ENCODE peak calls at places on chromosomes 4 and X, in eight cellular contexts. One of them, this sample, is unnamed.

GRCh38 chr4:955931-956381 is 17.4 kb downstream of the DGKQ start:
- DNase-seq in kidney epithelial cell: no peak
- DNase-seq in tibial nerve: no peak
- DNase-seq in RWPE2: peak; percentile 52
- DNase-seq in body of pancreas: no peak
- DNase-seq in CD8-positive, alpha-beta T cell: no peak
- DNase-seq in CD4-positive, alpha-beta T cell: no peak
- DNase-seq in AG10803: no peak
- DNase-seq in this sample: no peak

GRCh38 chr4:114613579-114613978 is 15.0 kb downstream of the UGT8 start:
- DNase-seq in tibial nerve: no peak
- DNase-seq in RWPE2: no peak
- DNase-seq in CD4-positive, alpha-beta T cell: no peak
- DNase-seq in CD8-positive, alpha-beta T cell: no peak
- DNase-seq in AG10803: no peak
- DNase-seq in kidney epithelial cell: no peak
- DNase-seq in body of pancreas: no peak
- DNase-seq in this sample: no peak

GRCh38 chr4:162791321-162791720 is 375.4 kb downstream of the NAF1 start:
- DNase-seq in RWPE2: no peak
- DNase-seq in AG10803: peak; percentile 31
- DNase-seq in CD4-positive, alpha-beta T cell: no peak
- DNase-seq in tibial nerve: no peak
- DNase-seq in body of pancreas: no peak
- DNase-seq in kidney epithelial cell: no peak
- DNase-seq in CD8-positive, alpha-beta T cell: no peak
- DNase-seq in this sample: no peak

GRCh38 chr4:27666943-27667342 is 806.3 kb downstream of the STIM2 start:
- DNase-seq in CD4-positive, alpha-beta T cell: no peak
- DNase-seq in RWPE2: no peak
- DNase-seq in AG10803: no peak
- DNase-seq in CD8-positive, alpha-beta T cell: no peak
- DNase-seq in body of pancreas: no peak
- DNase-seq in tibial nerve: no peak
- DNase-seq in kidney epithelial cell: no peak
- DNase-seq in this sample: no peak

GRCh38 chrX:155888139-155888538 is 7.0 kb downstream of the VAMP7 start:
- DNase-seq in RWPE2: no peak
- DNase-seq in body of pancreas: no peak
- DNase-seq in CD8-positive, alpha-beta T cell: no peak
- DNase-seq in tibial nerve: no peak
- DNase-seq in AG10803: peak; percentile 83
- DNase-seq in kidney epithelial cell: peak; percentile 65
- DNase-seq in CD4-positive, alpha-beta T cell: no peak
- DNase-seq in this sample: no peak

GRCh38 chrX:129529685-129530281 is 6.5 kb upstream of the SMARCA1 start:
- DNase-seq in RWPE2: no peak
- DNase-seq in CD8-positive, alpha-beta T cell: no peak
- DNase-seq in AG10803: peak; percentile 11
- DNase-seq in tibial nerve: no peak
- DNase-seq in kidney epithelial cell: no peak
- DNase-seq in CD4-positive, alpha-beta T cell: no peak
- DNase-seq in body of pancreas: no peak
- DNase-seq in this sample: no peak

GRCh38 chr4:10032625-10033024 is 11.3 kb upstream of the SLC2A9 start:
- DNase-seq in RWPE2: no peak
- DNase-seq in CD4-positive, alpha-beta T cell: no peak
- DNase-seq in tibial nerve: no peak
- DNase-seq in body of pancreas: peak; percentile 60
- DNase-seq in kidney epithelial cell: no peak
- DNase-seq in CD8-positive, alpha-beta T cell: no peak
- DNase-seq in AG10803: peak; percentile 80
- DNase-seq in this sample: no peak

GRCh38 chrX:97326456-97326855 is 442.7 kb downstream of the RPA4 start:
- DNase-seq in CD4-positive, alpha-beta T cell: no peak
- DNase-seq in kidney epithelial cell: no peak
- DNase-seq in body of pancreas: no peak
- DNase-seq in AG10803: no peak
- DNase-seq in RWPE2: no peak
- DNase-seq in CD8-positive, alpha-beta T cell: no peak
- DNase-seq in tibial nerve: no peak
- DNase-seq in this sample: no peak

GRCh38 chr4:130849985-130850632 is 1754.2 kb downstream of the C4orf33 start:
- DNase-seq in body of pancreas: peak; percentile 91
- DNase-seq in AG10803: no peak
- DNase-seq in kidney epithelial cell: no peak
- DNase-seq in CD4-positive, alpha-beta T cell: no peak
- DNase-seq in tibial nerve: no peak
- DNase-seq in RWPE2: no peak
- DNase-seq in CD8-positive, alpha-beta T cell: no peak
- DNase-seq in this sample: no peak

GRCh38 chr4:71553605-71554004 is 214.8 kb downstream of the SLC4A4 start:
- DNase-seq in CD8-positive, alpha-beta T cell: no peak
- DNase-seq in AG10803: peak; percentile 71
- DNase-seq in RWPE2: no peak
- DNase-seq in tibial nerve: no peak
- DNase-seq in body of pancreas: no peak
- DNase-seq in CD4-positive, alpha-beta T cell: no peak
- DNase-seq in kidney epithelial cell: no peak
- DNase-seq in this sample: no peak

GRCh38 chr4:48910511-48910910 is 3.9 kb upstream of the OCIAD2 start:
- DNase-seq in kidney epithelial cell: no peak
- DNase-seq in tibial nerve: no peak
- DNase-seq in CD8-positive, alpha-beta T cell: no peak
- DNase-seq in CD4-positive, alpha-beta T cell: no peak
- DNase-seq in AG10803: peak; percentile 16
- DNase-seq in body of pancreas: no peak
- DNase-seq in RWPE2: no peak
- DNase-seq in this sample: no peak

GRCh38 chr4:110510955-110511544 is 35.1 kb downstream of the ENPEP start:
- DNase-seq in CD4-positive, alpha-beta T cell: no peak
- DNase-seq in CD8-positive, alpha-beta T cell: no peak
- DNase-seq in tibial nerve: no peak
- DNase-seq in AG10803: peak; percentile 63
- DNase-seq in body of pancreas: no peak
- DNase-seq in RWPE2: no peak
- DNase-seq in kidney epithelial cell: no peak
- DNase-seq in this sample: no peak

GRCh38 chrX:40068048-40068447 is 29.7 kb downstream of the BCOR start:
- DNase-seq in kidney epithelial cell: no peak
- DNase-seq in CD8-positive, alpha-beta T cell: no peak
- DNase-seq in tibial nerve: no peak
- DNase-seq in AG10803: peak; percentile 20
- DNase-seq in CD4-positive, alpha-beta T cell: no peak
- DNase-seq in body of pancreas: no peak
- DNase-seq in RWPE2: no peak
- DNase-seq in this sample: no peak

GRCh38 chr4:77538144-77538543 is 67.5 kb upstream of the CXCL13 start:
- DNase-seq in kidney epithelial cell: peak; percentile 80
- DNase-seq in AG10803: peak; percentile 18
- DNase-seq in CD8-positive, alpha-beta T cell: no peak
- DNase-seq in tibial nerve: no peak
- DNase-seq in CD4-positive, alpha-beta T cell: no peak
- DNase-seq in body of pancreas: peak; percentile 11
- DNase-seq in RWPE2: no peak
- DNase-seq in this sample: no peak

GRCh38 chr4:98319021-98319420 is 57.8 kb downstream of the RAP1GDS1 start:
- DNase-seq in CD8-positive, alpha-beta T cell: no peak
- DNase-seq in CD4-positive, alpha-beta T cell: no peak
- DNase-seq in tibial nerve: no peak
- DNase-seq in kidney epithelial cell: no peak
- DNase-seq in AG10803: no peak
- DNase-seq in RWPE2: no peak
- DNase-seq in body of pancreas: no peak
- DNase-seq in this sample: no peak

GRCh38 chr4:27836505-27836904 is 975.9 kb downstream of the STIM2 start:
- DNase-seq in RWPE2: no peak
- DNase-seq in AG10803: no peak
- DNase-seq in tibial nerve: no peak
- DNase-seq in CD4-positive, alpha-beta T cell: no peak
- DNase-seq in body of pancreas: no peak
- DNase-seq in CD8-positive, alpha-beta T cell: no peak
- DNase-seq in kidney epithelial cell: no peak
- DNase-seq in this sample: no peak

GRCh38 chr4:7073526-7074390 is 5.9 kb upstream of the GRPEL1 start:
- DNase-seq in tibial nerve: no peak
- DNase-seq in RWPE2: no peak
- DNase-seq in CD8-positive, alpha-beta T cell: no peak
- DNase-seq in body of pancreas: no peak
- DNase-seq in kidney epithelial cell: no peak
- DNase-seq in CD4-positive, alpha-beta T cell: no peak
- DNase-seq in AG10803: peak; percentile 35
- DNase-seq in this sample: peak; percentile 33

GRCh38 chr4:152045397-152045780 is 284.6 kb upstream of the GATB start:
- DNase-seq in kidney epithelial cell: no peak
- DNase-seq in CD8-positive, alpha-beta T cell: no peak
- DNase-seq in tibial nerve: no peak
- DNase-seq in body of pancreas: no peak
- DNase-seq in CD4-positive, alpha-beta T cell: no peak
- DNase-seq in AG10803: no peak
- DNase-seq in RWPE2: no peak
- DNase-seq in this sample: no peak

GRCh38 chrX:51837926-51838325 is 55.5 kb upstream of the MAGED1 start:
- DNase-seq in CD4-positive, alpha-beta T cell: no peak
- DNase-seq in RWPE2: no peak
- DNase-seq in kidney epithelial cell: no peak
- DNase-seq in body of pancreas: peak; percentile 32
- DNase-seq in CD8-positive, alpha-beta T cell: no peak
- DNase-seq in AG10803: peak; percentile 60
- DNase-seq in tibial nerve: peak; percentile 52
- DNase-seq in this sample: no peak

GRCh38 chrX:118644378-118644777 is 83.0 kb upstream of the IL13RA1 start:
- DNase-seq in AG10803: peak; percentile 55
- DNase-seq in CD4-positive, alpha-beta T cell: no peak
- DNase-seq in CD8-positive, alpha-beta T cell: no peak
- DNase-seq in kidney epithelial cell: peak; percentile 7
- DNase-seq in tibial nerve: no peak
- DNase-seq in RWPE2: no peak
- DNase-seq in body of pancreas: peak; percentile 26
- DNase-seq in this sample: no peak
- TF ChIP-seq CTCF in AG10803: peak; percentile 57
- TF ChIP-seq CTCF in CD4-positive, alpha-beta T cell: no peak
- TF ChIP-seq CTCF in CD8-positive, alpha-beta T cell: no peak
- TF ChIP-seq CTCF in kidney epithelial cell: peak; percentile 30
- TF ChIP-seq CTCF in tibial nerve: peak; percentile 28
- TF ChIP-seq CTCF in RWPE2: peak; percentile 60
- TF ChIP-seq CTCF in body of pancreas: peak; percentile 29
- TF ChIP-seq CTCF in this sample: peak; percentile 58

GRCh38 chr4:166594326-166594946 is 639.9 kb downstream of the SPOCK3 start:
- DNase-seq in tibial nerve: no peak
- DNase-seq in body of pancreas: peak; percentile 63
- DNase-seq in kidney epithelial cell: peak; percentile 10
- DNase-seq in AG10803: peak; percentile 2
- DNase-seq in CD8-positive, alpha-beta T cell: no peak
- DNase-seq in RWPE2: no peak
- DNase-seq in CD4-positive, alpha-beta T cell: no peak
- DNase-seq in this sample: peak; percentile 23
- TF ChIP-seq CTCF in tibial nerve: no peak
- TF ChIP-seq CTCF in body of pancreas: peak; percentile 31
- TF ChIP-seq CTCF in kidney epithelial cell: peak; percentile 86
- TF ChIP-seq CTCF in AG10803: peak; percentile 38
- TF ChIP-seq CTCF in CD8-positive, alpha-beta T cell: no peak
- TF ChIP-seq CTCF in RWPE2: peak; percentile 83
- TF ChIP-seq CTCF in CD4-positive, alpha-beta T cell: no peak
- TF ChIP-seq CTCF in this sample: peak; percentile 74

GRCh38 chrX:75158054-75158453 is 2.0 kb upstream of the ABCB7 start:
- DNase-seq in CD8-positive, alpha-beta T cell: no peak
- DNase-seq in tibial nerve: no peak
- DNase-seq in RWPE2: no peak
- DNase-seq in body of pancreas: no peak
- DNase-seq in AG10803: no peak
- DNase-seq in CD4-positive, alpha-beta T cell: no peak
- DNase-seq in kidney epithelial cell: no peak
- DNase-seq in this sample: no peak

GRCh38 chrX:75154871-75155270 is 1.2 kb downstream of the ABCB7 start:
- DNase-seq in CD4-positive, alpha-beta T cell: no peak
- DNase-seq in AG10803: no peak
- DNase-seq in CD8-positive, alpha-beta T cell: no peak
- DNase-seq in tibial nerve: no peak
- DNase-seq in body of pancreas: no peak
- DNase-seq in kidney epithelial cell: no peak
- DNase-seq in RWPE2: no peak
- DNase-seq in this sample: no peak

GRCh38 chrX:75156537-75156945 is 458 bp upstream of the ABCB7 start:
- DNase-seq in CD4-positive, alpha-beta T cell: no peak
- DNase-seq in RWPE2: no peak
- DNase-seq in CD8-positive, alpha-beta T cell: no peak
- DNase-seq in body of pancreas: no peak
- DNase-seq in kidney epithelial cell: no peak
- DNase-seq in tibial nerve: no peak
- DNase-seq in AG10803: peak; percentile 50
- DNase-seq in this sample: no peak

GRCh38 chrX:75155454-75155829 is 641 bp downstream of the ABCB7 start:
- DNase-seq in body of pancreas: no peak
- DNase-seq in CD8-positive, alpha-beta T cell: no peak
- DNase-seq in kidney epithelial cell: no peak
- DNase-seq in AG10803: peak; percentile 4
- DNase-seq in RWPE2: no peak
- DNase-seq in tibial nerve: no peak
- DNase-seq in CD4-positive, alpha-beta T cell: no peak
- DNase-seq in this sample: no peak

DNA sequence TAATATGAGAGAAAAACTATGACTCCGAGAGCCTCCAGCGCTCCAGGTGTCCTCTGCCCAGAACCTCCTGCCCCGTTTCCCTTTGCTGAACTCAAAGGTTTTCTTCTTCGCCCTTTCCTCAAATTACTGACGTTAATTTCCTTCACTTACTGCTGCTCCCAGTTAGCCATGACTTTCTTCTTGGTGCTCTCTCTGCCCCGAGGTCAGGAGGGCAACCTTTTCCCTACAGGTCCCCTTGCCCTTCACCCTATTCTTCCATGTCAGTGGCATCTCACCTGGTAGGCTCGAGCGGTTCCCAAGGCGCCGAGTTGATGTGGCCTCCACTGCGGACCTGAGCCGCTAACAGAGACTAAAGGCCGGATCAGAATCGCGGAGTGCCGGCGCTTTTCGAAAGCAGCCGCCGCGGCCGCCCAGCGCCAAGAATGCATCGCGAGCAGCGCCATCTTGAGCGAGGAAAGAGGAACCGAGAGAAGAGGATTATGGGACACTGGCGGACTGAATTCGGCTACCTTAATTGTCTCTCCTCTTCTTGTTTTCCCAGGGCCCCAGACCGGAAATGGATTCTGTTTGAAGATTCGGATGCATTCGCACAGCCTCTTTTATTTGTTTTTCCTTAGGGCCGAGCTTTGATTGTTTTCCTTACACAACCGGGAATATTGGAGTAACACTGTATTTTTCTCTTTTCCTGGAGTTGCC is at the start of gene ABCB7:
- DNase-seq in kidney epithelial cell: peak; percentile 28
- DNase-seq in tibial nerve: peak; percentile 13
- DNase-seq in CD4-positive, alpha-beta T cell: peak; percentile 58
- DNase-seq in AG10803: peak; percentile 75
- DNase-seq in body of pancreas: peak; percentile 69
- DNase-seq in RWPE2: no peak
- DNase-seq in CD8-positive, alpha-beta T cell: peak; percentile 57
- DNase-seq in this sample: peak; percentile 42
- TF ChIP-seq CTCF in kidney epithelial cell: peak; percentile 12
- TF ChIP-seq CTCF in tibial nerve: peak; percentile 10
- TF ChIP-seq CTCF in CD4-positive, alpha-beta T cell: no peak
- TF ChIP-seq CTCF in AG10803: peak; percentile 33
- TF ChIP-seq CTCF in body of pancreas: no peak
- TF ChIP-seq CTCF in RWPE2: no peak
- TF ChIP-seq CTCF in CD8-positive, alpha-beta T cell: no peak
- TF ChIP-seq CTCF in this sample: no peak

GRCh38 chr4:72966652-72967051 is 102.9 kb downstream of the COX18 start:
- DNase-seq in RWPE2: no peak
- DNase-seq in CD4-positive, alpha-beta T cell: no peak
- DNase-seq in kidney epithelial cell: no peak
- DNase-seq in AG10803: no peak
- DNase-seq in CD8-positive, alpha-beta T cell: no peak
- DNase-seq in body of pancreas: no peak
- DNase-seq in tibial nerve: no peak
- DNase-seq in this sample: no peak
- TF ChIP-seq CTCF in RWPE2: no peak
- TF ChIP-seq CTCF in CD4-positive, alpha-beta T cell: no peak
- TF ChIP-seq CTCF in kidney epithelial cell: no peak
- TF ChIP-seq CTCF in AG10803: no peak
- TF ChIP-seq CTCF in CD8-positive, alpha-beta T cell: no peak
- TF ChIP-seq CTCF in body of pancreas: no peak
- TF ChIP-seq CTCF in tibial nerve: no peak
- TF ChIP-seq CTCF in this sample: no peak